ENCODE peak calls at places on chromosomes 5 and 9, in six cellular contexts. One of them, this sample, is unnamed.

GRCh38 chr9:114968710-114969109 is 38.3 kb upstream of the TNFSF8 start:
- DNase-seq in RWPE1: peak
- DNase-seq in trophoblast cell: peak
- DNase-seq in epithelial cell of proximal tubule: peak
- DNase-seq in B cell: no peak
- DNase-seq in anterior cingulate cortex: no peak
- DNase-seq in this sample: peak

GRCh38 chr5:96703384-96703910 is 41.3 kb downstream of the CAST start:
- DNase-seq in trophoblast cell: peak
- DNase-seq in anterior cingulate cortex: no peak
- DNase-seq in RWPE1: no peak
- DNase-seq in epithelial cell of proximal tubule: no peak
- DNase-seq in B cell: no peak
- DNase-seq in this sample: peak

GRCh38 chr9:109499631-109500120 is 1.6 kb upstream of the PTPN3 start:
- DNase-seq in anterior cingulate cortex: no peak
- DNase-seq in trophoblast cell: peak
- DNase-seq in B cell: no peak
- DNase-seq in RWPE1: no peak
- DNase-seq in epithelial cell of proximal tubule: no peak
- DNase-seq in this sample: no peak

GRCh38 chr9:136806067-136806466 is 1.7 kb upstream of the RABL6 start:
- DNase-seq in B cell: peak
- DNase-seq in RWPE1: no peak
- DNase-seq in anterior cingulate cortex: no peak
- DNase-seq in epithelial cell of proximal tubule: no peak
- DNase-seq in trophoblast cell: no peak
- DNase-seq in this sample: no peak

GRCh38 chr9:93634311-93635185 is 58.2 kb downstream of the PHF2 start:
- DNase-seq in anterior cingulate cortex: no peak
- DNase-seq in B cell: no peak
- DNase-seq in epithelial cell of proximal tubule: no peak
- DNase-seq in RWPE1: no peak
- DNase-seq in trophoblast cell: no peak
- DNase-seq in this sample: no peak

GRCh38 chr9:72278959-72279358 is 86.0 kb downstream of the ZFAND5 start:
- DNase-seq in RWPE1: no peak
- DNase-seq in B cell: no peak
- DNase-seq in epithelial cell of proximal tubule: no peak
- DNase-seq in anterior cingulate cortex: no peak
- DNase-seq in trophoblast cell: no peak
- DNase-seq in this sample: no peak

GRCh38 chr9:129140397-129141065 is 29.3 kb downstream of the PTPA start:
- DNase-seq in epithelial cell of proximal tubule: no peak
- DNase-seq in RWPE1: peak
- DNase-seq in anterior cingulate cortex: no peak
- DNase-seq in B cell: no peak
- DNase-seq in trophoblast cell: peak
- DNase-seq in this sample: peak

GRCh38 chr5:82584631-82585030 is 306.5 kb upstream of the RPS23 start:
- DNase-seq in epithelial cell of proximal tubule: no peak
- DNase-seq in anterior cingulate cortex: peak
- DNase-seq in RWPE1: no peak
- DNase-seq in B cell: no peak
- DNase-seq in trophoblast cell: no peak
- DNase-seq in this sample: no peak

GRCh38 chr5:82347213-82347947 is 69.2 kb upstream of the RPS23 start:
- DNase-seq in trophoblast cell: no peak
- DNase-seq in RWPE1: no peak
- DNase-seq in B cell: no peak
- DNase-seq in anterior cingulate cortex: peak
- DNase-seq in epithelial cell of proximal tubule: no peak
- DNase-seq in this sample: no peak

GRCh38 chr5:176927562-176927961 is 28.4 kb upstream of the HK3 start:
- DNase-seq in anterior cingulate cortex: no peak
- DNase-seq in trophoblast cell: peak
- DNase-seq in B cell: no peak
- DNase-seq in RWPE1: no peak
- DNase-seq in epithelial cell of proximal tubule: no peak
- DNase-seq in this sample: peak

GRCh38 chr5:55773057-55773456 is 35.2 kb downstream of the DDX4 start:
- DNase-seq in epithelial cell of proximal tubule: no peak
- DNase-seq in RWPE1: no peak
- DNase-seq in B cell: no peak
- DNase-seq in trophoblast cell: no peak
- DNase-seq in anterior cingulate cortex: peak
- DNase-seq in this sample: no peak

GRCh38 chr5:124581866-124582650 is 164.4 kb downstream of the ZNF608 start:
- DNase-seq in RWPE1: no peak
- DNase-seq in epithelial cell of proximal tubule: no peak
- DNase-seq in anterior cingulate cortex: no peak
- DNase-seq in trophoblast cell: no peak
- DNase-seq in B cell: no peak
- DNase-seq in this sample: no peak

GRCh38 chr5:76081811-76082783 is 1.1 kb upstream of the SV2C start:
- DNase-seq in trophoblast cell: no peak
- DNase-seq in epithelial cell of proximal tubule: no peak
- DNase-seq in B cell: peak
- DNase-seq in anterior cingulate cortex: no peak
- DNase-seq in RWPE1: no peak
- DNase-seq in this sample: no peak

GRCh38 chr5:108523360-108523759 is 141.5 kb upstream of the FBXL17 start:
- DNase-seq in B cell: no peak
- DNase-seq in anterior cingulate cortex: no peak
- DNase-seq in RWPE1: no peak
- DNase-seq in trophoblast cell: no peak
- DNase-seq in epithelial cell of proximal tubule: no peak
- DNase-seq in this sample: no peak

GRCh38 chr9:135925496-135926133 is 18.3 kb upstream of the CAMSAP1 start:
- DNase-seq in epithelial cell of proximal tubule: no peak
- DNase-seq in B cell: no peak
- DNase-seq in anterior cingulate cortex: no peak
- DNase-seq in trophoblast cell: no peak
- DNase-seq in RWPE1: peak
- DNase-seq in this sample: peak

GRCh38 chr9:95317119-95317892 is at the start of gene FANCC:
- DNase-seq in epithelial cell of proximal tubule: no peak
- DNase-seq in RWPE1: peak
- DNase-seq in anterior cingulate cortex: peak
- DNase-seq in trophoblast cell: peak
- DNase-seq in B cell: peak
- DNase-seq in this sample: peak

GRCh38 chr9:134545213-134546211 is 96.1 kb upstream of the COL5A1 start:
- DNase-seq in trophoblast cell: no peak
- DNase-seq in B cell: no peak
- DNase-seq in epithelial cell of proximal tubule: no peak
- DNase-seq in RWPE1: no peak
- DNase-seq in anterior cingulate cortex: no peak
- DNase-seq in this sample: no peak

GRCh38 chr5:157148734-157149615 is 6.3 kb upstream of the MED7 start:
- DNase-seq in trophoblast cell: peak
- DNase-seq in epithelial cell of proximal tubule: no peak
- DNase-seq in RWPE1: peak
- DNase-seq in B cell: peak
- DNase-seq in anterior cingulate cortex: peak
- DNase-seq in this sample: peak

GRCh38 chr5:172777381-172778222 is 6.6 kb upstream of the DUSP1 start:
- DNase-seq in epithelial cell of proximal tubule: no peak
- DNase-seq in anterior cingulate cortex: peak
- DNase-seq in RWPE1: peak
- DNase-seq in trophoblast cell: peak
- DNase-seq in B cell: peak
- DNase-seq in this sample: peak

GRCh38 chr9:15293727-15294405 is 13.2 kb downstream of the TTC39B start:
- DNase-seq in trophoblast cell: no peak
- DNase-seq in B cell: no peak
- DNase-seq in RWPE1: no peak
- DNase-seq in anterior cingulate cortex: no peak
- DNase-seq in epithelial cell of proximal tubule: no peak
- DNase-seq in this sample: no peak

GRCh38 chr5:122996102-122996501 is 40.4 kb downstream of the PPIC start:
- DNase-seq in B cell: no peak
- DNase-seq in anterior cingulate cortex: no peak
- DNase-seq in trophoblast cell: no peak
- DNase-seq in RWPE1: no peak
- DNase-seq in epithelial cell of proximal tubule: no peak
- DNase-seq in this sample: no peak

GRCh38 chr5:173291722-173292658 is 36.2 kb downstream of the STC2 start:
- DNase-seq in anterior cingulate cortex: no peak
- DNase-seq in trophoblast cell: no peak
- DNase-seq in RWPE1: peak
- DNase-seq in epithelial cell of proximal tubule: no peak
- DNase-seq in B cell: no peak
- DNase-seq in this sample: peak

GRCh38 chr5:135829681-135830383 is 4.6 kb upstream of the SLC25A48 start:
- DNase-seq in epithelial cell of proximal tubule: no peak
- DNase-seq in B cell: no peak
- DNase-seq in anterior cingulate cortex: peak
- DNase-seq in RWPE1: peak
- DNase-seq in trophoblast cell: peak
- DNase-seq in this sample: peak

GRCh38 chr5:173602423-173602822 is 14.0 kb downstream of the BOD1 start:
- DNase-seq in epithelial cell of proximal tubule: no peak
- DNase-seq in anterior cingulate cortex: no peak
- DNase-seq in trophoblast cell: peak
- DNase-seq in B cell: no peak
- DNase-seq in RWPE1: no peak
- DNase-seq in this sample: peak

GRCh38 chr9:129726322-129727160 is 26.3 kb downstream of the PTGES start:
- DNase-seq in trophoblast cell: peak
- DNase-seq in B cell: peak
- DNase-seq in anterior cingulate cortex: peak
- DNase-seq in RWPE1: peak
- DNase-seq in epithelial cell of proximal tubule: no peak
- DNase-seq in this sample: peak

GRCh38 chr5:165224366-165224765 is 1718.9 kb downstream of the MAT2B start:
- DNase-seq in epithelial cell of proximal tubule: no peak
- DNase-seq in trophoblast cell: no peak
- DNase-seq in B cell: no peak
- DNase-seq in anterior cingulate cortex: no peak
- DNase-seq in RWPE1: no peak
- DNase-seq in this sample: no peak

This sample was measured in MCF 10A.